ENCODE peak calls at places on chromosomes 3 and 15, in ten cellular contexts. One of them, this sample, is unnamed.

GRCh38 chr3:2511356-2511755 is 412.7 kb downstream of the CNTN4 start:
- DNase-seq in heart right ventricle: peak; percentile 33
- DNase-seq in AG04450: no peak
- DNase-seq in astrocyte: no peak
- DNase-seq in uterus: no peak
- DNase-seq in cardiac muscle cell: no peak
- DNase-seq in PC-3: no peak
- DNase-seq in CD8-positive, alpha-beta T cell: no peak
- DNase-seq in ovary: no peak
- DNase-seq in lower lobe of right lung: no peak
- DNase-seq in this sample: no peak

GRCh38 chr3:45635475-45636256 is 41.1 kb downstream of the LIMD1 start:
- DNase-seq in ovary: no peak
- DNase-seq in AG04450: peak; percentile 52
- DNase-seq in PC-3: peak; percentile 56
- DNase-seq in heart right ventricle: no peak
- DNase-seq in uterus: no peak
- DNase-seq in lower lobe of right lung: no peak
- DNase-seq in CD8-positive, alpha-beta T cell: no peak
- DNase-seq in cardiac muscle cell: peak; percentile 92
- DNase-seq in astrocyte: peak; percentile 80
- DNase-seq in this sample: no peak

GRCh38 chr15:57079446-57079845 is 161.0 kb downstream of the TCF12 start:
- DNase-seq in AG04450: no peak
- DNase-seq in uterus: no peak
- DNase-seq in cardiac muscle cell: no peak
- DNase-seq in lower lobe of right lung: no peak
- DNase-seq in CD8-positive, alpha-beta T cell: no peak
- DNase-seq in astrocyte: peak; percentile 42
- DNase-seq in heart right ventricle: no peak
- DNase-seq in PC-3: no peak
- DNase-seq in ovary: no peak
- DNase-seq in this sample: no peak

GRCh38 chr3:120302361-120302760 is 17.3 kb upstream of the GPR156 start:
- DNase-seq in heart right ventricle: no peak
- DNase-seq in CD8-positive, alpha-beta T cell: no peak
- DNase-seq in ovary: no peak
- DNase-seq in PC-3: no peak
- DNase-seq in astrocyte: no peak
- DNase-seq in lower lobe of right lung: no peak
- DNase-seq in AG04450: no peak
- DNase-seq in uterus: no peak
- DNase-seq in cardiac muscle cell: peak; percentile 64
- DNase-seq in this sample: no peak

GRCh38 chr3:172213168-172213567 is 173.8 kb downstream of the FNDC3B start:
- DNase-seq in uterus: no peak
- DNase-seq in lower lobe of right lung: no peak
- DNase-seq in ovary: no peak
- DNase-seq in astrocyte: peak; percentile 90
- DNase-seq in CD8-positive, alpha-beta T cell: no peak
- DNase-seq in PC-3: peak; percentile 34
- DNase-seq in cardiac muscle cell: peak; percentile 71
- DNase-seq in heart right ventricle: no peak
- DNase-seq in AG04450: no peak
- DNase-seq in this sample: no peak

GRCh38 chr3:168883145-168883544 is 780.4 kb downstream of the MECOM start:
- DNase-seq in lower lobe of right lung: no peak
- DNase-seq in ovary: no peak
- DNase-seq in heart right ventricle: no peak
- DNase-seq in PC-3: no peak
- DNase-seq in AG04450: no peak
- DNase-seq in cardiac muscle cell: no peak
- DNase-seq in uterus: no peak
- DNase-seq in astrocyte: no peak
- DNase-seq in CD8-positive, alpha-beta T cell: no peak
- DNase-seq in this sample: no peak

GRCh38 chr3:47475029-47475569 is 642 bp downstream of the SCAP start:
- DNase-seq in uterus: no peak
- DNase-seq in ovary: no peak
- DNase-seq in lower lobe of right lung: no peak
- DNase-seq in AG04450: no peak
- DNase-seq in cardiac muscle cell: peak; percentile 36
- DNase-seq in PC-3: peak; percentile 51
- DNase-seq in CD8-positive, alpha-beta T cell: peak; percentile 48
- DNase-seq in heart right ventricle: no peak
- DNase-seq in astrocyte: peak; percentile 12
- DNase-seq in this sample: no peak

GRCh38 chr15:100559330-100559729 is 30.6 kb upstream of the CERS3 start:
- DNase-seq in PC-3: peak; percentile 34
- DNase-seq in heart right ventricle: no peak
- DNase-seq in AG04450: peak; percentile 49
- DNase-seq in ovary: no peak
- DNase-seq in lower lobe of right lung: no peak
- DNase-seq in uterus: no peak
- DNase-seq in cardiac muscle cell: peak; percentile 67
- DNase-seq in astrocyte: peak; percentile 9
- DNase-seq in CD8-positive, alpha-beta T cell: no peak
- DNase-seq in this sample: no peak

GRCh38 chr15:34709866-34710265 is 44.9 kb downstream of the GJD2 start:
- DNase-seq in AG04450: peak; percentile 2
- DNase-seq in astrocyte: peak; percentile 36
- DNase-seq in heart right ventricle: no peak
- DNase-seq in PC-3: peak; percentile 77
- DNase-seq in cardiac muscle cell: no peak
- DNase-seq in CD8-positive, alpha-beta T cell: no peak
- DNase-seq in ovary: no peak
- DNase-seq in lower lobe of right lung: no peak
- DNase-seq in uterus: no peak
- DNase-seq in this sample: no peak

GRCh38 chr3:71006810-71007785 is 576.4 kb downstream of the FOXP1 start:
- DNase-seq in uterus: no peak
- DNase-seq in cardiac muscle cell: peak; percentile 46
- DNase-seq in lower lobe of right lung: no peak
- DNase-seq in ovary: no peak
- DNase-seq in astrocyte: peak; percentile 33
- DNase-seq in PC-3: peak; percentile 69
- DNase-seq in heart right ventricle: no peak
- DNase-seq in AG04450: no peak
- DNase-seq in CD8-positive, alpha-beta T cell: no peak
- DNase-seq in this sample: no peak

GRCh38 chr3:10317311-10317960 is 3.5 kb downstream of the SEC13 start:
- DNase-seq in AG04450: no peak
- DNase-seq in ovary: no peak
- DNase-seq in uterus: no peak
- DNase-seq in lower lobe of right lung: no peak
- DNase-seq in CD8-positive, alpha-beta T cell: no peak
- DNase-seq in astrocyte: no peak
- DNase-seq in cardiac muscle cell: no peak
- DNase-seq in heart right ventricle: no peak
- DNase-seq in PC-3: no peak
- DNase-seq in this sample: no peak

GRCh38 chr3:10320320-10320677 is 613 bp downstream of the SEC13 start:
- DNase-seq in CD8-positive, alpha-beta T cell: no peak
- DNase-seq in astrocyte: no peak
- DNase-seq in heart right ventricle: no peak
- DNase-seq in uterus: no peak
- DNase-seq in cardiac muscle cell: peak; percentile 9
- DNase-seq in ovary: no peak
- DNase-seq in lower lobe of right lung: no peak
- DNase-seq in AG04450: no peak
- DNase-seq in PC-3: no peak
- DNase-seq in this sample: no peak

GRCh38 chr3:10317961-10318350 is 3.0 kb downstream of the SEC13 start:
- DNase-seq in lower lobe of right lung: no peak
- DNase-seq in astrocyte: no peak
- DNase-seq in AG04450: no peak
- DNase-seq in uterus: no peak
- DNase-seq in heart right ventricle: no peak
- DNase-seq in cardiac muscle cell: no peak
- DNase-seq in ovary: no peak
- DNase-seq in PC-3: no peak
- DNase-seq in CD8-positive, alpha-beta T cell: no peak
- DNase-seq in this sample: no peak

GRCh38 chr3:10319804-10320203 is 1.1 kb downstream of the SEC13 start:
- DNase-seq in heart right ventricle: no peak
- DNase-seq in CD8-positive, alpha-beta T cell: no peak
- DNase-seq in ovary: no peak
- DNase-seq in cardiac muscle cell: peak; percentile 26
- DNase-seq in uterus: no peak
- DNase-seq in astrocyte: peak; percentile 39
- DNase-seq in lower lobe of right lung: no peak
- DNase-seq in PC-3: no peak
- DNase-seq in AG04450: no peak
- DNase-seq in this sample: no peak

DNA sequence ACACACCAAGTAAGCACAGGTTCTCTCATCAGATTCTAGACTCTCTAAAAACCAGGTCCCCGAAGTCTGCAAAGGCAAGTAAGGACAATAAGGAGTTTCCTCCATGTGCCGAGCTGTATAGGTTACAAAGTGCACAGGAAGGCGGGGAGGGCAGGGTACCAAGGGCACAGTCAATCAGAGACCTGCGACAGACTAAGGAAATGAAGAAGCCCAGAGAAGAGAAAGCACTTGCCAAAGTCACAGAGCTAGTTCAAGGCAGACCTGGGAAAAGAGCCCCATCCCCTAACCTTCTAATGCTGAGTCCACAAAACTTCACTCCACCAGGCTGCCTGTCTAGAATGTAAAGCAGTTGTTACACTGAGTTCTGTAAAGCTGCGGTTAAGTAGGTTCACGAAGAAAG is 1.7 kb downstream of the SEC13 start:
- DNase-seq in CD8-positive, alpha-beta T cell: no peak
- DNase-seq in ovary: no peak
- DNase-seq in cardiac muscle cell: no peak
- DNase-seq in uterus: no peak
- DNase-seq in heart right ventricle: no peak
- DNase-seq in lower lobe of right lung: no peak
- DNase-seq in PC-3: no peak
- DNase-seq in AG04450: no peak
- DNase-seq in astrocyte: no peak
- DNase-seq in this sample: no peak
- H3K27ac ChIP-seq in CD8-positive, alpha-beta T cell: no peak overlapping the region
- H3K27ac ChIP-seq in ovary: no peak overlapping the region
- H3K27ac ChIP-seq in cardiac muscle cell: no peak overlapping the region
- H3K27ac ChIP-seq in uterus: no peak overlapping the region
- H3K27ac ChIP-seq in heart right ventricle: no peak overlapping the region
- H3K27ac ChIP-seq in lower lobe of right lung: no peak overlapping the region
- H3K27ac ChIP-seq in PC-3: no peak overlapping the region
- H3K27ac ChIP-seq in AG04450: no peak overlapping the region
- H3K27ac ChIP-seq in astrocyte: no peak overlapping the region
- H3K27ac ChIP-seq in this sample: no peak overlapping the region

GRCh38 chr15:41988896-41989572 is 16.7 kb upstream of the EHD4 start:
- DNase-seq in PC-3: no peak
- DNase-seq in CD8-positive, alpha-beta T cell: no peak
- DNase-seq in cardiac muscle cell: no peak
- DNase-seq in lower lobe of right lung: no peak
- DNase-seq in AG04450: no peak
- DNase-seq in heart right ventricle: no peak
- DNase-seq in astrocyte: no peak
- DNase-seq in uterus: no peak
- DNase-seq in ovary: no peak
- DNase-seq in this sample: no peak
- TF ChIP-seq CTCF in PC-3: no peak
- TF ChIP-seq CTCF in CD8-positive, alpha-beta T cell: no peak
- TF ChIP-seq CTCF in cardiac muscle cell: no peak
- TF ChIP-seq CTCF in lower lobe of right lung: no peak
- TF ChIP-seq CTCF in AG04450: no peak
- TF ChIP-seq CTCF in heart right ventricle: no peak
- TF ChIP-seq CTCF in astrocyte: no peak
- TF ChIP-seq CTCF in uterus: no peak
- TF ChIP-seq CTCF in ovary: no peak
- TF ChIP-seq CTCF in this sample: no peak

DNA sequence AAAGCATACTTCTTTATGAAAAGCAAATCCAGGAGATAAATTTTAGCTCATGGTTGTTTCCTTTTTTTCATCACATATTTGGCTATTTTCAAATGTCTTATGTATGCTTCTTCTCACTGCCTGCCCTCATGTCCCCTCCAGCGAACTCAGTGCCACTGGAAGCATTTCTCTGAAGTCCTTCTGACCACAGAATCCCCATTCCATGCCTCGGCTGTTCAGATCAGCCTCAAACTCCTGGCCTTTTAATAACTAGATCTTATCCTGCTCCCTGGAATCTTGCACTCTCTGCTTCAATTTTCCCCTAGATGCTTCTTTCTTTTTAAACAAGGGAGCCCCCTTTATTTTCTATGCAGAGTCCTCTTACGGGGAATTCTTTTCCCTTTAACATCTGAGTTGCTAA is 10.1 kb downstream of the ETV5 start:
- DNase-seq in uterus: no peak
- DNase-seq in cardiac muscle cell: no peak
- DNase-seq in AG04450: no peak
- DNase-seq in heart right ventricle: no peak
- DNase-seq in PC-3: no peak
- DNase-seq in CD8-positive, alpha-beta T cell: no peak
- DNase-seq in lower lobe of right lung: no peak
- DNase-seq in astrocyte: no peak
- DNase-seq in ovary: no peak
- DNase-seq in this sample: no peak
- H3K27ac ChIP-seq in uterus: no peak overlapping the region
- H3K27ac ChIP-seq in cardiac muscle cell: no peak overlapping the region
- H3K27ac ChIP-seq in AG04450: no peak overlapping the region
- H3K27ac ChIP-seq in heart right ventricle: no peak overlapping the region
- H3K27ac ChIP-seq in PC-3: no peak overlapping the region
- H3K27ac ChIP-seq in CD8-positive, alpha-beta T cell: no peak overlapping the region
- H3K27ac ChIP-seq in lower lobe of right lung: peak overlapping the region; percentile 34
- H3K27ac ChIP-seq in astrocyte: no peak overlapping the region
- H3K27ac ChIP-seq in ovary: no peak overlapping the region
- H3K27ac ChIP-seq in this sample: no peak overlapping the region

DNA sequence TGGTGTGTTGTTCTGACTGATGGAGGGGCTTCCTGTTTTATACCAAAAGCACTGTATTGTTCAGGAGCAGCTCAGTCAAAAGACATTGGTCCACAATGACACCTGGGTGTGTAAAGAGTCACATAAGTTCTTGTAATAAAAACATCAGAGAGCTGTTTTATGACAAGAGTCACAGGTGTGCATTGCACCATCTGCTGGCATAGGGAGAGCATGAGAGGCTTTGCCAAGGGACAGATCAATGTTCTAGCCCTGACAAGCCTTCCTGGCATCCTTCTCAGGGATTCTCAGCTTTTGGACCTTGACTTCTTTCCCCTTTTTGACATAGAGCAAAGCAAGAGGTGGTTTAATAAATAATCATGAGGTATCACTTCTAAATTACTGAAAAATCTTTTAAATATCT is 20.5 kb downstream of the ARPP21 start:
- DNase-seq in astrocyte: no peak
- DNase-seq in AG04450: no peak
- DNase-seq in cardiac muscle cell: no peak
- DNase-seq in lower lobe of right lung: no peak
- DNase-seq in CD8-positive, alpha-beta T cell: no peak
- DNase-seq in uterus: no peak
- DNase-seq in heart right ventricle: no peak
- DNase-seq in PC-3: peak; percentile 40
- DNase-seq in ovary: no peak
- DNase-seq in this sample: no peak
- TF ChIP-seq CTCF in astrocyte: no peak
- TF ChIP-seq CTCF in AG04450: no peak
- TF ChIP-seq CTCF in cardiac muscle cell: no peak
- TF ChIP-seq CTCF in lower lobe of right lung: no peak
- TF ChIP-seq CTCF in CD8-positive, alpha-beta T cell: no peak
- TF ChIP-seq CTCF in uterus: no peak
- TF ChIP-seq CTCF in heart right ventricle: no peak
- TF ChIP-seq CTCF in PC-3: peak; percentile 49
- TF ChIP-seq CTCF in ovary: no peak
- TF ChIP-seq CTCF in this sample: no peak